ENCODE peak calls at places on chromosomes 2 and 18, in six cellular contexts. I, N, S, W, L and R are unnamed samples.
A peak's percentile ranks its signal among the peaks of the same experiment; 100 is the strongest.

GRCh38 chr2:40304340-40304739 is 147.6 kb downstream of the SLC8A1 start:
- DNase-seq in W (no peak), I (no peak), S (no peak), L (no peak), N (no peak), R (no peak)

GRCh38 chr2:120541972-120542670 is 193.5 kb upstream of the GLI2 start:
- DNase-seq in S (no peak), N (no peak), I (no peak), L (no peak), W (no peak), R (no peak)

GRCh38 chr2:177675256-177676220 is 283.0 kb downstream of the AGPS start:
- DNase-seq in L (no peak), S (no peak), W (no peak), N (no peak), I (no peak), R (no peak)

GRCh38 chr2:56583796-56584313 is 400.1 kb downstream of the CCDC85A start:
- DNase-seq in W (no peak), N (no peak), I (no peak), S (no peak), L (no peak), R (no peak)

GRCh38 chr2:240462073-240462703 is 26.7 kb downstream of the GPC1 start:
- DNase-seq in I (no peak), L (no peak), N (no peak), W (no peak), S (peak; percentile 19), R (no peak)

GRCh38 chr2:230416061-230416721 is at the start of gene SP100:
- DNase-seq in L (peak; percentile 64), I (peak; percentile 62), W (peak; percentile 90), S (no peak), N (peak; percentile 74), R (peak; percentile 92)

GRCh38 chr2:48174503-48174902 is 268.2 kb upstream of the FBXO11 start:
- DNase-seq in N (no peak), L (no peak), W (no peak), I (no peak), S (no peak), R (no peak)

GRCh38 chr2:74505448-74506246 is 1.8 kb downstream of the PCGF1 start:
- DNase-seq in S (no peak), L (no peak), I (no peak), W (no peak), N (no peak), R (no peak)

GRCh38 chr2:133586978-133587377 is 18.7 kb upstream of the NCKAP5 start:
- DNase-seq in I (no peak), L (no peak), S (no peak), W (no peak), N (no peak), R (peak; percentile 37)

GRCh38 chr18:42640160-42640559 is 475.3 kb downstream of the RIT2 start:
- DNase-seq in L (no peak), S (no peak), W (no peak), I (no peak), N (no peak), R (no peak)

GRCh38 chr2:189129971-189130370 is 49.6 kb downstream of the COL5A2 start:
- DNase-seq in L (no peak), S (no peak), I (no peak), N (peak; percentile 90), W (no peak), R (peak; percentile 91)

GRCh38 chr2:237306787-237307170 is 107.2 kb downstream of the COL6A3 start:
- DNase-seq in I (no peak), L (no peak), N (no peak), S (no peak), W (no peak), R (peak; percentile 43)

GRCh38 chr18:49953416-49953815 is 140.1 kb upstream of the ACAA2 start:
- DNase-seq in S (no peak), L (no peak), W (no peak), N (no peak), I (no peak), R (no peak)

GRCh38 chr2:121451373-121451772 is 79.3 kb upstream of the RNU4ATAC start:
- DNase-seq in N (no peak), W (no peak), S (no peak), L (no peak), I (no peak), R (no peak)

GRCh38 chr2:70671059-70671685 is 96.8 kb downstream of the ADD2 start:
- DNase-seq in I (no peak), L (no peak), S (no peak), N (peak; percentile 5), W (no peak), R (peak; percentile 38)

GRCh38 chr18:36813111-36813752 is 15.6 kb downstream of the TPGS2 start:
- DNase-seq in W (no peak), I (no peak), N (no peak), L (no peak), S (no peak), R (no peak)

GRCh38 chr2:36294290-36294689 is 61.3 kb upstream of the CRIM1 start:
- DNase-seq in W (no peak), N (no peak), S (no peak), I (no peak), L (no peak), R (no peak)

GRCh38 chr2:199659207-199659606 is 191.8 kb downstream of the FTCDNL1 start:
- DNase-seq in W (no peak), S (peak; percentile 27), L (no peak), N (no peak), I (no peak), R (peak; percentile 30)

GRCh38 chr2:203935568-203935967 is 995 bp upstream of the ICOS start:
- DNase-seq in S (no peak), N (no peak), W (no peak), I (no peak), L (no peak), R (no peak)

GRCh38 chr18:75830848-75831247 is 403.3 kb upstream of the SMIM21 start:
- DNase-seq in I (no peak), S (no peak), W (no peak), L (no peak), N (no peak), R (no peak)

GRCh38 chr2:55672630-55673029 is 21.0 kb downstream of the PNPT1 start:
- DNase-seq in N (no peak), L (no peak), S (no peak), W (no peak), I (no peak), R (no peak)

GRCh38 chr2:191679818-191680600 is 2.1 kb downstream of the NABP1 start:
- DNase-seq in L (no peak), I (no peak), N (peak; percentile 81), W (peak; percentile 25), S (no peak), R (peak; percentile 85)

GRCh38 chr2:98216611-98217010 is 129.6 kb downstream of the VWA3B start:
- DNase-seq in W (no peak), S (no peak), I (no peak), N (no peak), L (no peak), R (peak; percentile 6)